ENCODE peak calls at places on chromosomes 16 and 17, in seven cellular contexts. I, W, Q, Y, T, J and N are unnamed samples.

GRCh38 chr17:63250830-63251229 is 195.3 kb downstream of the CYB561 start:
- DNase-seq in Y (no peak), T (no peak), Q (no peak), J (no peak), W (no peak), I (no peak), N (no peak)

GRCh38 chr17:9916108-9916507 is 11.0 kb upstream of the RCVRN start:
- DNase-seq in J (no peak), W (no peak), Q (no peak), T (no peak), I (no peak), Y (no peak), N (no peak)

GRCh38 chr17:68195667-68196393 is 52.0 kb upstream of the AMZ2 start:
- DNase-seq in Y (no peak), W (no peak), T (no peak), I (no peak), Q (no peak), J (no peak), N (no peak)

GRCh38 chr16:83211711-83212110 is 584.9 kb downstream of the CDH13 start:
- DNase-seq in Y (no peak), T (no peak), W (no peak), I (no peak), Q (no peak), J (no peak), N (no peak)

GRCh38 chr17:59073972-59074371 is 32.7 kb downstream of the TRIM37 start:
- DNase-seq in W (no peak), T (no peak), I (no peak), Q (no peak), Y (no peak), J (no peak), N (no peak)

GRCh38 chr17:43367588-43368242 is 31.1 kb upstream of the ARL4D start:
- DNase-seq in T (no peak), J (no peak), Q (peak), Y (no peak), I (peak), W (no peak), N (no peak)

GRCh38 chr17:32483451-32484019 is 3.3 kb upstream of the CDK5R1 start:
- DNase-seq in J (peak), T (no peak), I (no peak), W (no peak), Q (peak), Y (no peak), N (peak)

GRCh38 chr17:35088911-35089845 is 25.7 kb upstream of the RFFL start:
- DNase-seq in T (peak), W (peak), Q (peak), Y (peak), J (peak), I (peak), N (peak)

GRCh38 chr17:72976971-72977767 is 115.3 kb downstream of the SLC39A11 start:
- DNase-seq in W (no peak), Q (peak), I (peak), J (peak), Y (no peak), T (peak), N (peak)

GRCh38 chr16:30121741-30122620 is 1.0 kb downstream of the MAPK3 start:
- DNase-seq in I (no peak), J (peak), W (no peak), Y (no peak), T (peak), Q (peak), N (peak)

GRCh38 chr17:76390003-76390421 is 5.6 kb downstream of the SPHK1 start:
- DNase-seq in Q (no peak), W (no peak), J (no peak), T (no peak), Y (no peak), I (no peak), N (no peak)

GRCh38 chr17:76391200-76391715 is 6.8 kb downstream of the SPHK1 start:
- DNase-seq in J (no peak), I (no peak), Q (no peak), T (no peak), Y (no peak), W (no peak), N (no peak)

GRCh38 chr17:76385892-76386786 is 1.7 kb downstream of the SPHK1 start:
- DNase-seq in Y (no peak), W (peak), J (peak), I (peak), Q (peak), T (peak), N (peak)

GRCh38 chr17:76386966-76387765 is 2.8 kb downstream of the SPHK1 start:
- DNase-seq in W (no peak), I (no peak), T (no peak), Y (no peak), J (no peak), Q (no peak), N (no peak)

GRCh38 chr17:76388966-76389888 is 4.8 kb downstream of the SPHK1 start:
- DNase-seq in W (no peak), Q (no peak), I (no peak), J (peak), T (no peak), Y (no peak), N (no peak)
- TF ChIP-seq POLR2A in W (no peak), Q (no peak), I (no peak), J (no peak), T (no peak), Y (no peak), N (no peak)

GRCh38 chr16:70430667-70431536 is 8.0 kb downstream of the ST3GAL2 start:
- DNase-seq in I (no peak), W (peak), Q (peak), T (peak), Y (no peak), J (peak), N (no peak)

GRCh38 chr16:70432304-70432799 is 6.5 kb downstream of the ST3GAL2 start:
- DNase-seq in W (no peak), T (no peak), Q (no peak), Y (no peak), I (no peak), J (no peak), N (no peak)

GRCh38 chr16:70428178-70428998 is 10.5 kb downstream of the ST3GAL2 start:
- DNase-seq in J (peak), W (peak), T (peak), Q (peak), I (peak), Y (peak), N (peak)

GRCh38 chr16:70429888-70430666 is 8.8 kb downstream of the ST3GAL2 start:
- DNase-seq in I (no peak), T (no peak), Q (no peak), J (no peak), W (peak), Y (no peak), N (no peak)

DNA sequence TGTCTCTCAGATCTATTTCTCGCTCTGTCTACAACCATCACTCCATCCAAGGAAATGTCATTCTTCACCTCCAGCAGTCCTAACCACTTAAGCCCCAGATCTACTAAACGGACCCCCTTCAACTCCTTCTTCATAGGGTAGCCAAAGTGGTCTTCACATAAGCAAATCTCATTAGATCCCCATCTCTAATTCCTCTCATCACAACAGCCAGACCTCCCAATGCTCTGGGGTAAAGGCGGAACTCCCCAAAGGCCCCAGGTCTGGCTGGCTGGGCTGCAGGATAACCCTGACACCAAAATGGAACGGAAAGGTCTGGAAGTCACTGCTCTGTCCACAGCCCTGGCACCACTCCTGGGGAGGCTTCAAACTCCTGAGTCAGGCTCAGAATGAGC is 11.1 kb downstream of the ST3GAL2 start:
- DNase-seq in I (no peak), J (no peak), T (no peak), Q (no peak), W (no peak), Y (no peak), N (no peak)
- H3K4me3 ChIP-seq in I (peak), J (no peak), T (peak), Q (no peak), W (no peak), Y (no peak), N (no peak)

GRCh38 chr17:41784207-41784744 is 2.2 kb downstream of the JUP start:
- DNase-seq in W (no peak), Q (peak), Y (no peak), J (peak), I (peak), T (peak), N (no peak)

GRCh38 chr17:41785876-41786226 is 660 bp downstream of the JUP start:
- DNase-seq in I (no peak), Y (no peak), J (peak), T (peak), Q (no peak), W (no peak), N (peak)

GRCh38 chr17:41785091-41785875 is 1.2 kb downstream of the JUP start:
- DNase-seq in T (peak), Y (no peak), Q (peak), J (no peak), W (peak), I (no peak), N (peak)

GRCh38 chr17:41786227-41787020 is at the start of gene JUP:
- DNase-seq in J (peak), W (peak), T (peak), Q (peak), I (peak), Y (peak), N (peak)

DNA sequence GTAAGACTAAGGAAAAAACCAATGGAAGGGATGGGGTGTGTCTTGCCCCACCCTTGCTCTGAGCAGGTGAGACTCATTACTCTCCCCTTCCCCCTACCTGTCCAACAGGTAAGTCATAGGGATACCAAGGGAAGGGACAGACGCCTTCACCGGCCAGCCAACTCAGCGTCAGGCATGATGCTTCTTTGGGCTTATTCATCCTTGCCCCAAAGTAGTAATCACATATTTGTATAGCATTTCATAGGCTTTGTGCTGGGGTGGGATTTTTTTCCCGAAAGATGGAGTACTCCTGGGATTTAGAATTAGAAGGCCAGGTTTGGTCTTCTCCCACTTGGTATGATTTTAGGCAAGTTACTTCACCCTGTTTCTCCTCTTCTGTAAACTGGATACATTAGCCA is 509 bp upstream of the JUP start:
- DNase-seq in Y (no peak), Q (no peak), T (no peak), W (no peak), J (no peak), I (no peak), N (no peak)
- TF ChIP-seq POLR2A in Y (no peak), Q (no peak), T (no peak), W (peak), J (no peak), I (no peak), N (no peak)

DNA sequence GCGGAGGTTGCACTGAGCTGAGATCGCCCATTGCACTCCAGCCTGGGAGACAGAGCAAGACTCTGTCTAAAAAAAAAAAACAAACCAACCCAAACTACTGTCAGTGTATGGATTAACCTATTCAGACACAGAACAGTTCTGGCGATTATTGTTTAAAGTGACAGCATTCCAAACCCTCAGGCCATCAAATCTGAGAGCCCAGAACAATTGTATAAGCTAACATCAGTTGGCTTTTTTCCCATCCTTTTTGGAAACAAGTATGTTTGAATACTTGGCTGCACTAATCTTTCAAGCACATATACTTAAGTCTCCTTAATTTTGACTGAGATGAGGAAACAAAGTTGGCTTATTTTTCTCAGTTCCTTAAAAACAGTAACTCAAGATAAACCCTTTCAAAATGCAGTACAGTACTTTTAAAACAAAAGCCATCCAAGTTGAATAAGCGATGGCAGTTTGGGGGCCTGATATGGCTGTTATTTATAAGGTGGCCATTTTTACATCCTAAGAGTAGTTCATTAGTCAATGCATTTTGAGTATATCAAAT is 1.4 kb downstream of the ZSWIM7 start:
- DNase-seq in J (no peak), Y (no peak), W (no peak), T (no peak), I (no peak), Q (no peak), N (no peak)
- H3K4me3 ChIP-seq in J (no peak), Y (no peak), W (no peak), T (no peak), I (peak), Q (no peak), N (peak)